ENCODE peak calls at places on chromosomes 7 and 10, in six cellular contexts. G, Z, I, Q, A and B are unnamed samples.

GRCh38 chr10:82934429-82934828 is 1059.4 kb downstream of the NRG3 start:
- DNase-seq in G (no peak), Z (no peak), I (no peak), Q (no peak), A (no peak), B (peak)

GRCh38 chr10:111789821-111790220 is 393.7 kb downstream of the GPAM start:
- DNase-seq in G (no peak), Z (no peak), I (no peak), Q (no peak), A (no peak), B (no peak)

GRCh38 chr7:78635394-78635793 is 818.1 kb downstream of the MAGI2 start:
- DNase-seq in G (no peak), Z (no peak), I (no peak), Q (no peak), A (no peak), B (no peak)

GRCh38 chr7:20417260-20417659 is 86.6 kb downstream of the ITGB8 start:
- DNase-seq in G (no peak), Z (no peak), I (no peak), Q (peak), A (no peak), B (no peak)

GRCh38 chr10:77890097-77890496 is 36.5 kb downstream of the DLG5 start:
- DNase-seq in G (peak), Z (no peak), I (peak), Q (no peak), A (no peak), B (no peak)

GRCh38 chr10:119253433-119254174 is 46.2 kb downstream of the GRK5 start:
- DNase-seq in G (no peak), Z (peak), I (no peak), Q (no peak), A (no peak), B (peak)

GRCh38 chr10:130786365-130786966 is 525.1 kb downstream of the TCERG1L start:
- DNase-seq in G (no peak), Z (no peak), I (no peak), Q (no peak), A (no peak), B (no peak)

GRCh38 chr7:17680026-17680425 is 260.3 kb downstream of the SNX13 start:
- DNase-seq in G (no peak), Z (no peak), I (no peak), Q (no peak), A (no peak), B (no peak)

GRCh38 chr7:27204851-27205322 is 5.0 kb upstream of the HOXA13 start:
- DNase-seq in G (no peak), Z (no peak), I (peak), Q (no peak), A (no peak), B (no peak)

GRCh38 chr10:62733654-62734293 is 70.7 kb upstream of the ADO start:
- DNase-seq in G (no peak), Z (no peak), I (no peak), Q (no peak), A (no peak), B (no peak)

GRCh38 chr10:44032216-44032615 is 352.7 kb downstream of the CXCL12 start:
- DNase-seq in G (no peak), Z (no peak), I (no peak), Q (no peak), A (no peak), B (no peak)

GRCh38 chr10:119025336-119025735 is 4.2 kb upstream of the NANOS1 start:
- DNase-seq in G (no peak), Z (peak), I (no peak), Q (no peak), A (no peak), B (peak)

GRCh38 chr7:83559887-83560286 is 89.1 kb downstream of the SEMA3E start:
- DNase-seq in G (no peak), Z (no peak), I (no peak), Q (no peak), A (no peak), B (no peak)
- TF ChIP-seq GABPA in G (no peak), Z (no peak), I (no peak), Q (no peak), A (no peak), B (no peak)

GRCh38 chr10:18087398-18087797 is 52.8 kb upstream of the CACNB2 start:
- DNase-seq in G (no peak), Z (no peak), I (no peak), Q (no peak), A (no peak), B (no peak)
- TF ChIP-seq GABPA in G (no peak), Z (no peak), I (no peak), Q (no peak), A (no peak), B (no peak)

DNA sequence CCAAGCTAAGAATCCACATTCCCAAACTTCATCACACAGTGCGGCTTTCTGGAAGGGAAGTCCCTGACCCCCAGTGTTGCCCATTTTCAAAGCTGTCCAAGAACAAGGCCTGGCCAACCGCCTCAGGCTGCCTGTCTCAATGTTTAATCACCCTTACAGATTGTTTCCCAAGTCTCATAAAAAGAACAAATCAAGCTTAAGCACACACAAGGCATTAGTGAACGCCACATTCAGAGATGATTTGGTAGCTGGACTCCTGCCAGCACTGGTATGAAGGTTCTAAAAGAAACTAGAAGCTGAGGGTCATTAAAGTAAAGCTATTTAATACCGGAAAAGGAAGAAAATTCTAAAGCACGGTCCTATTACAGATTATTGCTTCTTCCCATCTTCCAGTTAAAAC is 35.6 kb downstream of the C10orf90 start:
- DNase-seq in G (no peak), Z (no peak), I (no peak), Q (no peak), A (no peak), B (no peak)
- TF ChIP-seq GABPA in G (no peak), Z (no peak), I (no peak), Q (no peak), A (no peak), B (no peak)

GRCh38 chr7:6026011-6026819 is 5.0 kb upstream of the ANKRD61 start:
- DNase-seq in G (peak), Z (peak), I (peak), Q (no peak), A (peak), B (peak)
- TF ChIP-seq GABPA in G (no peak), Z (no peak), I (no peak), Q (no peak), A (no peak), B (no peak)

GRCh38 chr10:13865758-13866491 is 279.2 kb downstream of the PRPF18 start:
- DNase-seq in G (no peak), Z (no peak), I (no peak), Q (no peak), A (no peak), B (no peak)
- TF ChIP-seq GABPA in G (no peak), Z (no peak), I (no peak), Q (no peak), A (no peak), B (no peak)

GRCh38 chr7:28487487-28487886 is 75.2 kb downstream of the CREB5 start:
- DNase-seq in G (no peak), Z (no peak), I (no peak), Q (no peak), A (no peak), B (no peak)

GRCh38 chr7:28483112-28483511 is 70.8 kb downstream of the CREB5 start:
- DNase-seq in G (no peak), Z (no peak), I (no peak), Q (no peak), A (no peak), B (no peak)

GRCh38 chr7:28481131-28481926 is 69.0 kb downstream of the CREB5 start:
- DNase-seq in G (no peak), Z (no peak), I (no peak), Q (no peak), A (peak), B (no peak)

GRCh38 chr7:28483868-28484267 is 71.5 kb downstream of the CREB5 start:
- DNase-seq in G (no peak), Z (no peak), I (no peak), Q (no peak), A (no peak), B (no peak)

DNA sequence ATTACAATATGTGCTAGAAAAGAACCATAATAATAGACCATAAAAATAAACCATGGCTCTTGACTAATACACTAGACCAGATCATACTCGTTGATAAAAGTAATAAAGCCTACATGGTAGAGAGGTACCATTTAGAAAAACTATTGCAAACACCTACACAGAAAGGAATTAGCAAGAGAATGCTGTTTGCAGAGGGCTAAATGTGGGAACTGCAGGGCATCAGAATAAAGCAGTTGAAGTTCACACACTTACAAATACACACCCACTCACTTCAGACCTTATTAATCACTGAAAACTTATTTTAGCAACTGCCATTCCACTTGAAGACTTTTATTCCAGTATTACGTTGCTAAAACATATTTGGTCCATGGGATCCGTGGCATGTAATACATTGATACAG is 72.0 kb downstream of the CREB5 start:
- DNase-seq in G (no peak), Z (no peak), I (no peak), Q (no peak), A (no peak), B (no peak)
- TF ChIP-seq GABPA in G (no peak), Z (no peak), I (no peak), Q (no peak), A (no peak), B (no peak)

GRCh38 chr10:122568551-122568950 is 8.0 kb downstream of the DMBT1 start:
- DNase-seq in G (no peak), Z (no peak), I (no peak), Q (no peak), A (no peak), B (no peak)

GRCh38 chr10:122564980-122565379 is 4.4 kb downstream of the DMBT1 start:
- DNase-seq in G (no peak), Z (no peak), I (no peak), Q (no peak), A (no peak), B (no peak)

GRCh38 chr10:122566632-122567031 is 6.1 kb downstream of the DMBT1 start:
- DNase-seq in G (no peak), Z (no peak), I (no peak), Q (no peak), A (no peak), B (no peak)

GRCh38 chr10:122565766-122566206 is 5.2 kb downstream of the DMBT1 start:
- DNase-seq in G (peak), Z (peak), I (peak), Q (peak), A (peak), B (peak)

DNA sequence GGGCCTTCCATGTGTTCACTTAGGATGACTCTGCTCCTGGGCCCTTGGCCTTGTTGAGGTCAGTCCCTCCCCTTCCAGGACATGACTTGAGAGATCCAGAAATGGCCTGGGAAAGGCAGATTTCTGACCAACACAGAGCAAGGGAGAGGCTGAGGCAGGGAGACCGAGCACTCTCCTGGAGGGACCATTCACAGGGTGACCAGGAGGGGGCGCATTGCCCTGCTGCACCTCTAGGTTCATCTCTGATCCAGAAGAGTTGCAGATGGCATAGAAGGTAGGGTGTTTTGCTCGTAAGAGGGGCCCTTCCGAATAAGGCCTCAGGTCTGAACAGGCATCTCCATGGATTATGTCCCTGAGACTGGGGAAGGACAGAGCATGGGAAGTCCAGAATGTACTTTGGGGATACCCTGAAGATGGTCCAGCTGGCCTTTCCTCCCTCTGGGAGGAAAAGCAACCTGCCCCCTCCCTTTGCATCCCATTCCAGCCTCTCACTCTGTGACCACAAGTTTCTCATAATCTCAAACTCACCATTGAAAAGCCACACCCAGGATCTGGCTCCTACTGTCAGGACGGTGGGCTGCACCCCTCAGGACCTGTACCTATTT is 6.6 kb downstream of the DMBT1 start:
- DNase-seq in G (peak), Z (no peak), I (peak), Q (no peak), A (no peak), B (peak)
- TF ChIP-seq GABPA in G (no peak), Z (no peak), I (no peak), Q (no peak), A (no peak), B (no peak)